ENCODE peak calls at places on chromosome 6, in ten cellular contexts. D is choroid plexus epithelial cell, C is bronchial epithelial cell, U is HL-60, A is HCT116, L is cardiac fibroblast, J is cardiac muscle cell, Q is BJ, K is AG04450, S is kidney epithelial cell. G is an unnamed sample.

GRCh38 chr6:24524801-24525200 is 30.0 kb downstream of the ALDH5A1 start:
- DNase-seq in C (peak), J (peak), S (peak), L (peak), Q (no peak), D (peak), A (peak), K (peak), U (peak), G (no peak)

GRCh38 chr6:27157461-27158315 is 89.8 kb upstream of the PRSS16 start:
- DNase-seq in D (peak), A (peak), U (peak), C (peak), K (no peak), Q (no peak), L (peak), J (peak), S (no peak), G (no peak)

GRCh38 chr6:150033197-150033771 is 8.0 kb upstream of the RAET1L start:
- DNase-seq in A (no peak), D (no peak), J (no peak), K (no peak), S (no peak), Q (no peak), L (no peak), C (no peak), U (no peak), G (no peak)

GRCh38 chr6:125444234-125444949 is 142.6 kb upstream of the HDDC2 start:
- DNase-seq in K (no peak), C (no peak), L (peak), S (no peak), J (no peak), U (no peak), Q (no peak), A (no peak), D (peak), G (no peak)

GRCh38 chr6:169707772-169708171 is 5.8 kb downstream of the C6orf120 start:
- DNase-seq in C (no peak), S (no peak), J (peak), D (no peak), Q (no peak), A (no peak), K (no peak), U (no peak), L (no peak), G (no peak)

GRCh38 chr6:116515141-116515540 is 3.7 kb downstream of the CALHM5 start:
- DNase-seq in S (no peak), A (no peak), J (no peak), Q (no peak), K (no peak), D (no peak), U (no peak), L (no peak), C (no peak), G (no peak)

GRCh38 chr6:143125455-143125854 is 64.8 kb downstream of the AIG1 start:
- DNase-seq in S (no peak), C (no peak), A (no peak), D (peak), Q (no peak), U (no peak), K (no peak), J (no peak), L (no peak), G (no peak)

GRCh38 chr6:69584913-69585729 is 211.7 kb downstream of the LMBRD1 start:
- DNase-seq in U (peak), C (no peak), A (no peak), Q (peak), S (no peak), K (no peak), D (peak), L (peak), J (peak), G (no peak)

GRCh38 chr6:96499781-96500180 is 21.8 kb upstream of the UFL1 start:
- DNase-seq in S (no peak), Q (no peak), L (no peak), U (no peak), D (no peak), A (no peak), C (no peak), J (no peak), K (no peak), G (no peak)

GRCh38 chr6:13447949-13448724 is 39.3 kb downstream of the GFOD1 start:
- DNase-seq in C (peak), A (no peak), J (no peak), K (no peak), L (no peak), U (peak), Q (no peak), D (no peak), S (no peak), G (no peak)

GRCh38 chr6:41036601-41037000 is 2.4 kb downstream of the UNC5CL start:
- DNase-seq in L (no peak), Q (no peak), D (no peak), S (no peak), C (peak), U (no peak), K (no peak), J (no peak), A (no peak), G (no peak)

GRCh38 chr6:160462551-160463109 is 114.5 kb downstream of the SLC22A3 start:
- DNase-seq in C (peak), J (no peak), L (peak), U (peak), S (peak), K (peak), Q (peak), D (peak), A (no peak), G (no peak)

GRCh38 chr6:85756982-85757381 is 114.3 kb upstream of the SYNCRIP start:
- DNase-seq in C (peak), J (peak), S (peak), U (no peak), D (peak), L (peak), A (peak), Q (no peak), K (no peak), G (peak)

GRCh38 chr6:38806271-38806670 is 91.2 kb downstream of the DNAH8 start:
- DNase-seq in L (no peak), U (no peak), C (no peak), K (no peak), S (no peak), D (no peak), Q (no peak), A (no peak), J (no peak), G (no peak)

GRCh38 chr6:10416863-10417641 is 2.2 kb upstream of the TFAP2A start:
- DNase-seq in C (no peak), U (no peak), J (no peak), K (no peak), A (no peak), L (no peak), Q (no peak), S (no peak), D (no peak), G (no peak)

GRCh38 chr6:10413850-10414765 is 766 bp downstream of the TFAP2A start:
- DNase-seq in Q (no peak), U (no peak), A (no peak), S (no peak), C (peak), D (no peak), J (no peak), K (no peak), L (peak), G (no peak)

GRCh38 chr6:30207619-30208295 is 5.4 kb downstream of the TRIM26 start:
- DNase-seq in U (no peak), A (no peak), Q (no peak), S (no peak), L (peak), J (no peak), C (peak), K (no peak), D (peak), G (peak)

GRCh38 chr6:11994875-11995461 is 17.1 kb upstream of the HIVEP1 start:
- DNase-seq in C (peak), K (no peak), U (no peak), D (no peak), S (no peak), Q (no peak), J (no peak), L (no peak), A (no peak), G (no peak)

GRCh38 chr6:137341721-137342195 is 122.6 kb upstream of the IFNGR1 start:
- DNase-seq in Q (no peak), S (no peak), A (no peak), K (no peak), J (no peak), U (peak), C (no peak), L (peak), D (peak), G (no peak)

GRCh38 chr6:144353871-144354314 is 68.8 kb downstream of the UTRN start:
- DNase-seq in J (no peak), D (no peak), K (no peak), S (no peak), C (no peak), U (no peak), L (no peak), Q (no peak), A (no peak), G (no peak)

GRCh38 chr6:44826277-44826676 is 438.8 kb downstream of the CDC5L start:
- DNase-seq in K (no peak), D (no peak), S (no peak), L (no peak), Q (no peak), J (no peak), A (no peak), C (no peak), U (no peak), G (peak)

GRCh38 chr6:121435444-121436069 is at the start of gene GJA1:
- DNase-seq in U (no peak), K (peak), Q (peak), L (peak), C (peak), J (peak), A (no peak), D (peak), S (peak), G (no peak)

GRCh38 chr6:121436172-121436965 is 923 bp downstream of the GJA1 start:
- DNase-seq in C (peak), J (peak), K (no peak), Q (no peak), U (no peak), A (no peak), D (no peak), L (peak), S (no peak), G (no peak)

GRCh38 chr6:121436966-121437756 is 1.7 kb downstream of the GJA1 start:
- DNase-seq in L (peak), A (no peak), Q (no peak), K (peak), S (no peak), J (peak), D (peak), U (no peak), C (peak), G (no peak)

GRCh38 chr6:121439456-121440250 is 4.2 kb downstream of the GJA1 start:
- DNase-seq in D (no peak), L (no peak), Q (no peak), A (no peak), C (no peak), J (no peak), U (no peak), K (no peak), S (no peak), G (no peak)

DNA sequence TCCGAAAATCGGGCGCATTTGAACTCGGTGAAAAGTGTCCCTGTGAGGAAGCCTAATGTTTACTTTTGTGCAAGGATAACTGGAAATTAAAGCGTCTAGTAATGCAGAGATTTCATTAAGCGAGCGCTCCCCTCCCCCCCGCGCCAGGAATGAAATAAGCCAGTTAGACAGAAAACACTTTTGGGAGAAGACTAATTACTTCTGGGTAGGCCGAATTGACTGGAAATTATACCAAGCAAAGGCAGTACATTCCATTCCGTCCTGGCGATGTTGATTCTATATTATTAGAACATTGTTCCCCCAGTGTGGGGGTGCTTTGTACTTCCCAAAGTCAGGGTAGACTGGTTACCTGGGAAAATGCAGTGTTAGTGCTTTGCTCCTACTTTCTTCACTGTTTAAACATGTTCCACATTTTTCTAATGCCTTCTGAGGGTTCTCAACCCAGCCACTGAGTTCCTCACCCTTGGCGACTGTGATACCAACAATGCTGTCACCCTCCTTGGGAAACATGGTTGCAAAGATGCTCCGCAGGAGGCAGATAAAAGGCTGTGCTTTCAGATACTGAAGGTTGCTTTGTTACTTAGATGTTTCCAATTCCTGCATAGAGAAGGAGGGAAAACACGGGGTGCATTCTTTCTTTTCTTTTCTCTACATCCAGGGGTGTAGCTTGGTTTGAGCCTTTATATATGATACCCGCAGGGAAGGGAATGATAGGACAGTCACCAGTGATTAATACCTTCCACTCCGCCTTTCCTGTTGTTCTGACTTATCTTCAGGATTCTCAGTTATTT is 2.6 kb downstream of the GJA1 start:
- DNase-seq in L (peak), K (no peak), J (peak), Q (no peak), U (no peak), C (peak), D (peak), S (no peak), A (no peak), G (no peak)
- H3K4me3 ChIP-seq in L (peak), K (peak), J (peak), Q (peak), U (no peak), C (peak), D (peak), S (peak), A (no peak), G (no peak)

GRCh38 chr6:25602680-25602982 is 49.4 kb upstream of the SCGN start:
- DNase-seq in U (no peak), C (no peak), K (no peak), A (no peak), L (no peak), Q (no peak), J (no peak), S (no peak), D (no peak), G (no peak)
- TF ChIP-seq CTCF in U (no peak), C (no peak), K (no peak), A (no peak), L (no peak), Q (no peak), J (no peak), S (no peak), D (no peak), G (no peak)

GRCh38 chr6:43671801-43672690 is 15.5 kb downstream of the MRPS18A start:
- DNase-seq in Q (no peak), C (no peak), D (no peak), K (no peak), L (no peak), A (no peak), U (no peak), J (no peak), S (no peak), G (no peak)
- H3K4me3 ChIP-seq in Q (no peak), C (no peak), D (no peak), K (no peak), L (no peak), A (no peak), U (no peak), J (no peak), S (no peak), G (no peak)

DNA sequence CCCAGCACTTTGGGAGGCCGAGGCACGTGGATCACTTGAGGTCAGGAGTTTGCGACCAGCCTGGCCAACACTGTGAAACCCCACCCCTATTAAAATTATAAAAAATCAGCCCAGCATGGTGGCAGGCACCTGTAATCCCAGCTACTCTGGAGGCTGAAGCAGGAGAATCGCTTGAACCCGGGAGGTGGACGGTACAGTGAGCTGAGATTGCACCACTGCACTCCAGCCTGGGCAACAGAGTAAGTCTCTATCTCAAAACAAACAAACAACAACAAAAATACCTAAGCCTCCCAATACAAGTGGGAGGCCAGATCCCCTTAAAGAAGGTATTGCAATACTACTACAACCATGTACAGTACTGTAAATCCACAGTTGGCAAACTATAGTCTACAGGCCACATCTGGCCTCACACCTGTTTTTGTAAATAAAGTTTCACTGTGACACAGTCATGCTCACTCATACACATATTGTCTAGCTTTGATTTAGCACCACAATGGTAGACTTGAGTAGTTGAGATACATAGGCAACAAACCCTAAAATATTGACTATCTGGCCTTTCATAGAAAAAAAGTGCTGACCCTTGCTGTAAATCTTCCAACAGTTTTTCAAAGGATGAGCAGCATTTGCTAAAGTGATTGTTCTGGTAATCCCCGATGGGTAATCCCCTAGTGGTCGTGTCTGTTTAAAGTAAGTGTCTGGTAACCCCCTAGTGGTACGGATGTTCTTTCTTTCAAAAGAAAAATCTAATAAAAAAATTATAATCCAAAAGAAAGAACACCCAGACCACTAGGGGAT is 202.0 kb downstream of the RNGTT start:
- DNase-seq in D (no peak), U (no peak), J (no peak), A (no peak), C (no peak), S (no peak), K (no peak), Q (no peak), L (no peak), G (no peak)
- TF ChIP-seq CTCF in D (peak), U (no peak), J (no peak), A (no peak), C (no peak), S (no peak), K (no peak), Q (no peak), L (no peak), G (no peak)

GRCh38 chr6:128507337-128508310 is 12.8 kb downstream of the PTPRK start:
- DNase-seq in C (peak), J (no peak), S (no peak), A (no peak), D (peak), L (no peak), Q (peak), U (no peak), K (no peak), G (no peak)
- H3K4me3 ChIP-seq in C (no peak), J (no peak), S (no peak), A (no peak), D (no peak), L (peak), Q (no peak), U (no peak), K (no peak), G (no peak)

GRCh38 chr6:162907876-162908481 is 180.2 kb downstream of the PACRG start:
- DNase-seq in U (no peak), A (peak), L (peak), J (no peak), S (no peak), D (peak), C (peak), K (no peak), Q (no peak), G (peak)
- TF ChIP-seq CTCF in U (peak), A (peak), L (peak), J (peak), S (peak), D (peak), C (peak), K (peak), Q (peak), G (peak)

G was measured in LNCaP clone FGC.